ENCODE peak calls at places on chromosomes 3 and 15, in eight cellular contexts. Q, H, K, S, N, A, E and X are unnamed samples.

GRCh38 chr15:59917504-59918157 is 86.5 kb upstream of the FOXB1 start:
- DNase-seq in N (no peak), Q (peak; percentile 70), S (no peak), H (no peak), K (peak; percentile 8), E (peak; percentile 34), A (peak; percentile 10), X (no peak)

GRCh38 chr3:109607897-109608296 is 270.6 kb upstream of the DPPA4 start:
- DNase-seq in H (no peak), S (no peak), Q (no peak), N (no peak), A (no peak), K (no peak), E (no peak), X (no peak)

GRCh38 chr15:52078876-52079700 is 33.5 kb downstream of the BCL2L10 start:
- DNase-seq in K (no peak), N (no peak), Q (peak; percentile 93), S (peak; percentile 55), H (peak; percentile 66), A (peak; percentile 83), E (peak; percentile 48), X (no peak)

GRCh38 chr3:129238945-129239705 is 10.3 kb upstream of the COPG1 start:
- DNase-seq in H (no peak), N (no peak), Q (no peak), S (no peak), A (no peak), K (no peak), E (no peak), X (no peak)

GRCh38 chr3:15667484-15667883 is 65.9 kb downstream of the BTD start:
- DNase-seq in H (no peak), Q (no peak), A (no peak), K (peak; percentile 45), E (no peak), S (no peak), N (no peak), X (no peak)

GRCh38 chr15:31439328-31439727 is 112.7 kb downstream of the KLF13 start:
- DNase-seq in K (no peak), A (no peak), E (no peak), H (no peak), S (no peak), Q (peak; percentile 73), N (no peak), X (no peak)

GRCh38 chr3:32340039-32340438 is 51.6 kb upstream of the CMTM7 start:
- DNase-seq in E (peak; percentile 43), N (no peak), K (no peak), A (peak; percentile 17), Q (no peak), H (no peak), S (no peak), X (no peak)

GRCh38 chr3:6444888-6445658 is 415.8 kb upstream of the GRM7 start:
- DNase-seq in K (no peak), N (no peak), E (no peak), A (no peak), Q (no peak), S (no peak), H (no peak), X (no peak)

GRCh38 chr15:52247032-52247431 is 48.6 kb downstream of the MYO5C start:
- DNase-seq in N (peak; percentile 24), K (no peak), E (peak; percentile 45), S (no peak), A (no peak), H (no peak), Q (no peak), X (no peak)

GRCh38 chr3:66480666-66481065 is 20.2 kb downstream of the LRIG1 start:
- DNase-seq in A (no peak), Q (no peak), N (no peak), S (no peak), K (peak; percentile 40), H (no peak), E (no peak), X (peak; percentile 26)

GRCh38 chr3:184693011-184693975 is 18.6 kb downstream of the MAGEF1 start:
- DNase-seq in H (no peak), Q (no peak), A (no peak), S (no peak), E (no peak), N (no peak), K (no peak), X (no peak)

GRCh38 chr15:100533934-100534333 is 5.2 kb upstream of the CERS3 start:
- DNase-seq in E (no peak), N (no peak), H (no peak), A (no peak), K (no peak), Q (no peak), S (no peak), X (no peak)

GRCh38 chr3:152656207-152657001 is 178.5 kb upstream of the P2RY1 start:
- DNase-seq in E (no peak), K (no peak), S (no peak), A (no peak), N (no peak), H (no peak), Q (no peak), X (no peak)

GRCh38 chr3:16600771-16601538 is 4.3 kb downstream of the DAZL start:
- DNase-seq in K (no peak), E (peak; percentile 75), H (peak; percentile 75), N (peak; percentile 68), A (peak; percentile 82), S (peak; percentile 50), Q (peak; percentile 73), X (no peak)

GRCh38 chr3:65083240-65083639 is 395.4 kb upstream of the ADAMTS9 start:
- DNase-seq in H (no peak), Q (no peak), E (no peak), A (no peak), K (no peak), N (no peak), S (no peak), X (no peak)

GRCh38 chr3:9809615-9810356 is at the start of gene TTLL3:
- DNase-seq in Q (peak; percentile 87), A (peak; percentile 79), H (peak; percentile 69), N (no peak), S (peak; percentile 52), K (no peak), E (peak; percentile 57), X (peak; percentile 66)

GRCh38 chr3:73490453-73491311 is 134.1 kb downstream of the PDZRN3 start:
- DNase-seq in H (no peak), K (no peak), Q (no peak), E (peak; percentile 53), A (peak; percentile 52), S (no peak), N (no peak), X (no peak)

GRCh38 chr15:43121863-43122262 is 11.5 kb upstream of the TMEM62 start:
- DNase-seq in A (no peak), Q (no peak), N (no peak), S (no peak), E (no peak), H (no peak), K (no peak), X (no peak)
- H3K4me3 ChIP-seq in A (no peak overlapping the region), Q (no peak overlapping the region), N (no peak overlapping the region), S (no peak overlapping the region), E (no peak overlapping the region), H (no peak overlapping the region), K (no peak overlapping the region), X (no peak overlapping the region)

DNA sequence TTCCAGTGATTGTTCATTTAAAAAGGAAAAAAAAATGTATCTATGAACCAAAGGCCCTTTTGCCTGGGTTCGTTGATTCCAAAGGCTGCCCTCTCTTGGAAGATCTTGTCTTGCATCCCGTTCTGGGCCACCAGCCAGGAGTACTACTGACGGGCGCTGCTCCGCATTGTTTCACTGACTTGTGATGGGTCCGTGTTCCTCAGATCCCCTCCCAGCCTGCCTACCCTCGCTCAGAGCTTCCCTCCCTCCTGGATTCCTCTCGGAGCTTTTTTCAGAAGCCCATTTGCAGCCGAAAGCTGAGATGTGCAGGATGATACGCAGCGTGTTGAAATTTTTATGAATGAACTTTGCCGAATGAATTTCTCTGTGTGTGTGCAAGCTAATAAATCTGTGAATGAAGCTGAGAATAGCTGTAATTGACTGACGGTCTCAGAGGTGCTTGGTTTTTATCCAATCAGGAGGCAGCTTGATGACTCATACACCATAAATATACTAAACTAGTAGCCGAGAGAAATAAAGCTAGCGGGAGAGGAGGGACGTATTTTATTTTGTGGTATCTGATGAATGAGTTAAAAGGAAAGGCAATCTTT is at the start of gene SHC4:
- DNase-seq in Q (peak; percentile 54), A (peak; percentile 68), N (no peak), K (no peak), H (peak; percentile 70), E (peak; percentile 79), S (peak; percentile 22), X (no peak)
- TF ChIP-seq CTCF in Q (no peak), A (no peak), N (peak; percentile 46), K (no peak), H (peak; percentile 30), E (peak; percentile 64), S (no peak), X (peak; percentile 4)

DNA sequence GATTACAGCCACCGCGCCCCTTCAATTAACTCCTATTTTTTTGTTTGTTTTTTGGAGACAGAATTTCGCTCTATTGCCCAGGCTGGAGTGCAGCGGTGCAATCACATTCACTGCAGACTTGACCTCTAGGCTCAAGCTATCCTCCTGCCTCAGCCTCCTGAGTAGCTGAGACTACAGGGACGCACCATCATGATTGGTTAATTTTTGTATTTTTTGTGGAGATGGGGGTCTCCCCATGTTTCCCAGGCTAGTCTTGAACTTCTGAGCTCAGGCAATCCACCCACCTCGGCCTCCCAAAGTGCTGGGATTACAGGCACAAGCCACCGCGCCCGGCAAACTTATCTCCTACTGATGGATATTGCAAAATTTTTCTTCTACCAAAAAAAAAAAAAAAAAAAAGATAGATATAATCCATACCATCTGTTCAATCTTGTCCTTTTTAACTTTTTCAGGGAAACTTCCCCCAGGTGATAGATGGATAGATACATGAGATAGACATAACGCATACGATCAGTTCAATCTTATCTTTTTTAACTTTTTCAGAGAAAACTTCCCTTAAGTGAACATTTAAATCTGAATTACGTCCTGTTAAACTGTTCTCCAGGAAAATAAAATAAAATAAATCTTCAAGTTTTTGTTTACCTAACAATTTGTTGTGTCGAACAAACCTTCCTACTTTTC is 693 bp upstream of the RPSA start:
- DNase-seq in H (no peak), S (no peak), K (no peak), A (no peak), E (no peak), Q (no peak), N (no peak), X (no peak)
- H3K27me3 ChIP-seq in H (no peaks in the 10 kb centered on the region), S (no peaks in the 10 kb centered on the region), K (no peaks in the 10 kb centered on the region), A (no peaks in the 10 kb centered on the region), E (no peaks in the 10 kb centered on the region), Q (no peaks in the 10 kb centered on the region), N (no peaks in the 10 kb centered on the region), X (no peaks in the 10 kb centered on the region)

GRCh38 chr15:63504979-63505841 is 817 bp downstream of the USP3 start:
- DNase-seq in H (no peak), E (peak; percentile 45), N (no peak), S (peak; percentile 62), A (peak; percentile 42), Q (peak; percentile 76), K (no peak), X (peak; percentile 63)

GRCh38 chr15:63504247-63504978 is at the start of gene USP3:
- DNase-seq in K (no peak), S (peak; percentile 92), H (peak; percentile 87), N (peak; percentile 92), E (peak; percentile 92), Q (peak; percentile 96), A (peak; percentile 94), X (peak; percentile 98)

GRCh38 chr15:63505842-63506222 is 1.4 kb downstream of the USP3 start:
- DNase-seq in S (no peak), A (no peak), H (no peak), E (no peak), N (no peak), K (no peak), Q (no peak), X (no peak)

GRCh38 chr15:63507878-63508818 is 3.8 kb downstream of the USP3 start:
- DNase-seq in E (no peak), A (no peak), S (no peak), H (no peak), Q (no peak), K (no peak), N (no peak), X (no peak)

GRCh38 chr15:63506537-63507035 is 2.2 kb downstream of the USP3 start:
- DNase-seq in E (no peak), Q (peak; percentile 58), N (no peak), H (no peak), K (no peak), A (no peak), S (no peak), X (no peak)
- H3K4me3 ChIP-seq in E (peak overlapping the region; percentile 84), Q (peak overlapping the region; percentile 73), N (peak overlapping the region; percentile 90), H (peak overlapping the region; percentile 77), K (peak overlapping the region; percentile 96), A (peak overlapping the region; percentile 64), S (peak overlapping the region; percentile 79), X (peak overlapping the region; percentile 90)